ENCODE peak calls at places on chromosomes 4 and X, in four cellular contexts. L is BJ, W is NCI-H1436 treated with DMSO at 0.1 percent for 48 hours, H is prostate gland. Z is an unnamed sample.

GRCh38 chr4:12724520-12724919 is 759.6 kb downstream of the RAB28 start:
- DNase-seq in H (no peak), L (no peak), W (no peak), Z (no peak)

GRCh38 chr4:168832746-168833575 is 177.1 kb downstream of the CBR4 start:
- DNase-seq in W (no peak), H (peak; percentile 25), L (no peak), Z (no peak)

GRCh38 chrX:21412029-21412428 is 37.8 kb downstream of the CNKSR2 start:
- DNase-seq in W (no peak), L (no peak), H (peak; percentile 4), Z (no peak)

GRCh38 chr4:42710761-42711160 is 53.9 kb upstream of the ATP8A1 start:
- DNase-seq in W (no peak), H (no peak), L (no peak), Z (no peak)

GRCh38 chr4:42282081-42282901 is 115.0 kb upstream of the SHISA3 start:
- DNase-seq in L (no peak), W (no peak), H (peak; percentile 58), Z (no peak)

GRCh38 chr4:124030038-124030638 is 633.5 kb downstream of the SPRY1 start:
- DNase-seq in W (no peak), H (no peak), L (no peak), Z (no peak)

GRCh38 chrX:3699841-3700381 is 13.5 kb downstream of the PRKX start:
- DNase-seq in H (no peak), W (no peak), L (no peak), Z (no peak)

GRCh38 chr4:10082047-10082446 is 34.6 kb downstream of the WDR1 start:
- DNase-seq in H (no peak), W (no peak), L (no peak), Z (no peak)

GRCh38 chrX:77436682-77437081 is 10.5 kb upstream of the FGF16 start:
- DNase-seq in L (no peak), H (no peak), W (no peak), Z (no peak)

GRCh38 chr4:128913228-128913627 is 103.7 kb downstream of the JADE1 start:
- DNase-seq in L (no peak), W (no peak), H (no peak), Z (no peak)

GRCh38 chr4:107153228-107153627 is 117.1 kb upstream of the DKK2 start:
- DNase-seq in W (no peak), L (no peak), H (no peak), Z (no peak)

GRCh38 chr4:34850983-34851382 is 1393.3 kb downstream of the ARAP2 start:
- DNase-seq in L (peak; percentile 30), H (no peak), W (no peak), Z (no peak)

GRCh38 chrX:74370482-74370881 is 50.8 kb upstream of the SLC16A2 start:
- DNase-seq in L (no peak), W (no peak), H (no peak), Z (no peak)

GRCh38 chr4:78409612-78410202 is 141.9 kb upstream of the ANXA3 start:
- DNase-seq in W (no peak), H (no peak), L (no peak), Z (no peak)

GRCh38 chrX:108696690-108697089 is 39.7 kb downstream of the IRS4 start:
- DNase-seq in L (no peak), H (no peak), W (no peak), Z (no peak)

GRCh38 chr4:59380841-59381366 is 1819.2 kb upstream of the ADGRL3 start:
- DNase-seq in L (no peak), W (no peak), H (no peak), Z (no peak)

GRCh38 chr4:150126880-150127236 is 48.6 kb downstream of the DCLK2 start:
- DNase-seq in L (no peak), W (no peak), H (no peak), Z (no peak)